ENCODE peak calls at places on chromosomes 2 and 18, in ten cellular contexts. E, O, G, W, N, S, M, P, X and L are unnamed samples.

GRCh38 chr2:53753036-53753435 is 14.6 kb upstream of the CHAC2 start:
- DNase-seq in E (no peak), O (no peak), G (no peak), W (no peak), N (no peak), S (no peak), M (no peak), P (no peak), X (no peak), L (no peak)

GRCh38 chr18:53947092-53947640 is 277.3 kb downstream of the MBD2 start:
- DNase-seq in E (no peak), O (no peak), G (no peak), W (no peak), N (no peak), S (no peak), M (no peak), P (no peak), X (peak; percentile 38), L (no peak)

GRCh38 chr18:79862562-79862961 is 64.8 kb downstream of the KCNG2 start:
- DNase-seq in E (no peak), O (no peak), G (no peak), W (no peak), N (no peak), S (no peak), M (no peak), P (no peak), X (no peak), L (no peak)

GRCh38 chr18:68498185-68498584 is 216.7 kb downstream of the TMX3 start:
- DNase-seq in E (no peak), O (no peak), G (no peak), W (no peak), N (no peak), S (no peak), M (no peak), P (no peak), X (no peak), L (no peak)

GRCh38 chr2:70557171-70557838 is 3.7 kb upstream of the TGFA start:
- DNase-seq in E (no peak), O (no peak), G (no peak), W (no peak), N (no peak), S (peak; percentile 85), M (no peak), P (no peak), X (no peak), L (no peak)

GRCh38 chr2:203992496-203992895 is 55.9 kb downstream of the ICOS start:
- DNase-seq in E (no peak), O (no peak), G (no peak), W (no peak), N (no peak), S (no peak), M (no peak), P (no peak), X (no peak), L (no peak)

GRCh38 chr2:150125708-150126107 is 361.8 kb downstream of the RND3 start:
- DNase-seq in E (no peak), O (no peak), G (no peak), W (no peak), N (no peak), S (no peak), M (no peak), P (peak; percentile 35), X (peak; percentile 80), L (no peak)

GRCh38 chr2:179460101-179460500 is 195.5 kb upstream of the SESTD1 start:
- DNase-seq in E (no peak), O (no peak), G (no peak), W (no peak), N (no peak), S (no peak), M (no peak), P (no peak), X (no peak), L (no peak)

GRCh38 chr18:46411862-46412690 is 244.9 kb downstream of the LOXHD1 start:
- DNase-seq in E (no peak), O (peak; percentile 23), G (peak; percentile 34), W (no peak), N (no peak), S (no peak), M (peak; percentile 32), P (no peak), X (no peak), L (peak; percentile 54)

GRCh38 chr18:48842259-48843061 is 108.3 kb downstream of the SMAD7 start:
- DNase-seq in E (no peak), O (no peak), G (no peak), W (no peak), N (no peak), S (peak; percentile 59), M (peak; percentile 75), P (no peak), X (peak; percentile 68), L (no peak)